ENCODE peak calls at places on chromosomes 16 and 17, in ten cellular contexts. R, A, Z, T, U, D, V, O, F and G are unnamed samples.

GRCh38 chr16:17224859-17225258 is 245.9 kb downstream of the XYLT1 start:
- DNase-seq in R (no peak), A (no peak), Z (peak; percentile 9), T (peak; percentile 34), U (no peak), D (no peak), V (peak; percentile 21), O (no peak), F (no peak), G (peak; percentile 43)

GRCh38 chr17:28929769-28930168 is 21.5 kb downstream of the PHF12 start:
- DNase-seq in R (no peak), A (no peak), Z (no peak), T (no peak), U (no peak), D (no peak), V (no peak), O (no peak), F (no peak), G (no peak)

GRCh38 chr17:61065263-61065773 is 334.3 kb upstream of the TBX2 start:
- DNase-seq in R (no peak), A (no peak), Z (no peak), T (no peak), U (no peak), D (peak; percentile 19), V (no peak), O (no peak), F (no peak), G (peak; percentile 29)

GRCh38 chr16:27547134-27547533 is 2.6 kb downstream of the GTF3C1 start:
- DNase-seq in R (no peak), A (no peak), Z (no peak), T (no peak), U (no peak), D (no peak), V (no peak), O (peak; percentile 81), F (no peak), G (peak; percentile 68)

GRCh38 chr17:17922198-17922901 is 49.9 kb downstream of the TOM1L2 start:
- DNase-seq in R (no peak), A (no peak), Z (no peak), T (no peak), U (no peak), D (peak; percentile 54), V (no peak), O (no peak), F (no peak), G (no peak)

GRCh38 chr16:19748389-19749110 is 30.5 kb downstream of the IQCK start:
- DNase-seq in R (no peak), A (no peak), Z (no peak), T (no peak), U (no peak), D (no peak), V (no peak), O (peak; percentile 51), F (no peak), G (peak; percentile 26)

GRCh38 chr16:4344659-4345438 is 6.3 kb downstream of the PAM16 start:
- DNase-seq in R (no peak), A (peak; percentile 97), Z (no peak), T (peak; percentile 56), U (no peak), D (no peak), V (no peak), O (peak; percentile 38), F (no peak), G (no peak)

GRCh38 chr16:19410435-19411153 is 7.1 kb upstream of the TMC5 start:
- DNase-seq in R (no peak), A (peak; percentile 78), Z (peak; percentile 23), T (no peak), U (no peak), D (peak; percentile 82), V (no peak), O (no peak), F (no peak), G (no peak)

GRCh38 chr16:10080031-10080772 is 102.0 kb downstream of the GRIN2A start:
- DNase-seq in R (no peak), A (peak; percentile 92), Z (no peak), T (peak; percentile 33), U (no peak), D (peak; percentile 20), V (no peak), O (peak; percentile 27), F (no peak), G (peak; percentile 2)

GRCh38 chr17:29143894-29144293 is 36.3 kb downstream of the MYO18A start:
- DNase-seq in R (no peak), A (peak; percentile 29), Z (no peak), T (peak; percentile 12), U (no peak), D (peak; percentile 67), V (no peak), O (no peak), F (no peak), G (peak; percentile 77)